ENCODE peak calls at places on chromosomes 3 and 15, in six cellular contexts. T is AG09309; J is activated CD4-positive, CD25-positive, alpha-beta regulatory T cell treated with anti-CD3 and anti-CD28 coated beads, Interleukin-2, amount 50 U/mL, for 72 hours; R is kidney tubule cell; Q is HTR-8/SVneo; S is colonic mucosa. P is an unnamed sample.

GRCh38 chr3:32868719-32869512 is 51.1 kb downstream of the TRIM71 start:
- DNase-seq in T (no peak), J (no peak), R (no peak), Q (no peak), S (no peak), P (no peak)

GRCh38 chr15:73708691-73709090 is 24.5 kb downstream of the CD276 start:
- DNase-seq in T (no peak), J (no peak), R (no peak), Q (no peak), S (no peak), P (no peak)

GRCh38 chr3:5304789-5305680 is 117.5 kb downstream of the EDEM1 start:
- DNase-seq in T (no peak), J (no peak), R (peak; percentile 74), Q (peak; percentile 21), S (peak; percentile 55), P (no peak)

GRCh38 chr15:59160880-59161593 is 45.6 kb upstream of the LDHAL6B start:
- DNase-seq in T (no peak), J (no peak), R (no peak), Q (no peak), S (no peak), P (no peak)

GRCh38 chr3:188531210-188531609 is 377.3 kb downstream of the LPP start:
- DNase-seq in T (no peak), J (no peak), R (peak; percentile 77), Q (no peak), S (no peak), P (no peak)

GRCh38 chr15:68795298-68795848 is 25.3 kb downstream of the ANP32A start:
- DNase-seq in T (no peak), J (peak; percentile 68), R (peak; percentile 88), Q (no peak), S (peak; percentile 93), P (peak; percentile 55)

GRCh38 chr3:43621406-43621973 is 321 bp downstream of the ANO10 start:
- DNase-seq in T (no peak), J (no peak), R (no peak), Q (peak; percentile 13), S (peak; percentile 64), P (no peak)

GRCh38 chr3:38650248-38650940 is 907 bp upstream of the SCN5A start:
- DNase-seq in T (no peak), J (no peak), R (no peak), Q (no peak), S (no peak), P (no peak)

GRCh38 chr3:140134231-140134630 is 199.2 kb downstream of the CLSTN2 start:
- DNase-seq in T (no peak), J (no peak), R (no peak), Q (no peak), S (no peak), P (no peak)

GRCh38 chr3:189349772-189350171 is 178.0 kb downstream of the TPRG1 start:
- DNase-seq in T (no peak), J (no peak), R (peak; percentile 56), Q (no peak), S (no peak), P (no peak)

GRCh38 chr15:31206386-31207174 is 105.1 kb upstream of the TRPM1 start:
- DNase-seq in T (no peak), J (no peak), R (peak; percentile 37), Q (no peak), S (no peak), P (no peak)

GRCh38 chr3:39024497-39024896 is 27.2 kb downstream of the SCN11A start:
- DNase-seq in T (no peak), J (no peak), R (no peak), Q (no peak), S (no peak), P (no peak)

GRCh38 chr15:79179108-79179561 is 88.6 kb upstream of the RASGRF1 start:
- DNase-seq in T (no peak), J (no peak), R (peak; percentile 79), Q (peak; percentile 79), S (no peak), P (no peak)

GRCh38 chr15:65580287-65580686 is 30.6 kb downstream of the INTS14 start:
- DNase-seq in T (peak; percentile 31), J (no peak), R (peak; percentile 57), Q (no peak), S (no peak), P (no peak)

GRCh38 chr15:96181873-96182301 is 148.6 kb upstream of the NR2F2 start:
- DNase-seq in T (peak; percentile 85), J (no peak), R (no peak), Q (no peak), S (peak; percentile 44), P (no peak)

GRCh38 chr3:58471025-58471887 is 20.6 kb upstream of the KCTD6 start:
- DNase-seq in T (peak; percentile 74), J (no peak), R (peak; percentile 82), Q (peak; percentile 89), S (peak; percentile 84), P (peak; percentile 57)

GRCh38 chr3:186931487-186932280 is 1.4 kb downstream of the ST6GAL1 start:
- DNase-seq in T (no peak), J (peak; percentile 67), R (peak; percentile 89), Q (no peak), S (peak; percentile 84), P (peak; percentile 78)

GRCh38 chr3:32436816-32437189 is 45.1 kb downstream of the CMTM7 start:
- DNase-seq in T (no peak), J (no peak), R (no peak), Q (no peak), S (no peak), P (no peak)

GRCh38 chr3:48997102-48997637 is 7.1 kb downstream of the P4HTM start:
- DNase-seq in T (no peak), J (no peak), R (no peak), Q (no peak), S (no peak), P (no peak)

GRCh38 chr3:172608575-172608974 is 85.3 kb upstream of the TNFSF10 start:
- DNase-seq in T (no peak), J (no peak), R (no peak), Q (no peak), S (no peak), P (no peak)

GRCh38 chr15:62706361-62706760 is 336.2 kb upstream of the TPM1 start:
- DNase-seq in T (no peak), J (no peak), R (peak; percentile 6), Q (no peak), S (no peak), P (no peak)

GRCh38 chr15:91099616-91100560 is at the start of gene SV2B:
- DNase-seq in T (no peak), J (peak; percentile 47), R (peak; percentile 41), Q (no peak), S (no peak), P (peak; percentile 26)

GRCh38 chr3:133047980-133048379 is 9.8 kb downstream of the TMEM108 start:
- DNase-seq in T (no peak), J (no peak), R (no peak), Q (no peak), S (no peak), P (no peak)

GRCh38 chr15:98649996-98650870 is 1.9 kb downstream of the IGF1R start:
- DNase-seq in T (no peak), J (peak; percentile 55), R (peak; percentile 58), Q (no peak), S (peak; percentile 53), P (peak; percentile 40)

GRCh38 chr3:67635806-67636205 is 18.6 kb downstream of the SUCLG2 start:
- DNase-seq in T (no peak), J (no peak), R (peak; percentile 14), Q (no peak), S (no peak), P (no peak)

GRCh38 chr3:55500555-55501340 is 13.6 kb upstream of the WNT5A start:
- DNase-seq in T (no peak), J (no peak), R (peak; percentile 87), Q (no peak), S (no peak), P (no peak)

GRCh38 chr3:125055165-125055912 is 458 bp downstream of the HEG1 start:
- DNase-seq in T (no peak), J (no peak), R (no peak), Q (no peak), S (no peak), P (no peak)

GRCh38 chr15:69893863-69894262 is 203.9 kb downstream of the TLE3 start:
- DNase-seq in T (peak; percentile 38), J (no peak), R (peak; percentile 63), Q (peak; percentile 73), S (peak; percentile 35), P (no peak)

GRCh38 chr15:24861014-24861690 is 93.6 kb upstream of the SNRPN start:
- DNase-seq in T (no peak), J (no peak), R (no peak), Q (no peak), S (no peak), P (no peak)

GRCh38 chr15:37773111-37773860 is 161.2 kb upstream of the TMCO5A start:
- DNase-seq in T (peak; percentile 4), J (no peak), R (no peak), Q (peak; percentile 54), S (no peak), P (no peak)

GRCh38 chr15:93830221-93830765 is 401.1 kb upstream of the MCTP2 start:
- DNase-seq in T (no peak), J (no peak), R (no peak), Q (no peak), S (no peak), P (no peak)

GRCh38 chr3:65342084-65342683 is 654.4 kb upstream of the ADAMTS9 start:
- DNase-seq in T (no peak), J (peak; percentile 32), R (peak; percentile 63), Q (peak; percentile 26), S (peak; percentile 73), P (no peak)

GRCh38 chr3:42660131-42660715 is 6.7 kb downstream of the ZBTB47 start:
- DNase-seq in T (no peak), J (no peak), R (no peak), Q (no peak), S (no peak), P (no peak)

GRCh38 chr3:59726279-59726678 is 676.5 kb upstream of the CFAP20DC start:
- DNase-seq in T (no peak), J (no peak), R (peak; percentile 30), Q (no peak), S (no peak), P (no peak)

P was measured in activated gamma-delta T cell treated with Interleukin-2 at 50 U/mL for 16 hours.